ENCODE peak calls at places on chromosome X, in seven cellular contexts. M, N, Q, H, J, G and A are unnamed samples.

GRCh38 chrX:11908371-11908770 is 150.3 kb downstream of the MSL3 start:
- DNase-seq in M (no peak), N (peak; percentile 16), Q (peak; percentile 45), H (no peak), J (peak; percentile 3), G (no peak), A (no peak)

GRCh38 chrX:111728096-111728495 is 47.1 kb downstream of the ALG13 start:
- DNase-seq in M (no peak), N (no peak), Q (no peak), H (no peak), J (no peak), G (no peak), A (no peak)

GRCh38 chrX:78624884-78625283 is 34.2 kb downstream of the RTL3 start:
- DNase-seq in M (no peak), N (no peak), Q (no peak), H (no peak), J (no peak), G (no peak), A (no peak)

GRCh38 chrX:148417934-148418333 is 82.5 kb upstream of the AFF2 start:
- DNase-seq in M (no peak), N (no peak), Q (peak; percentile 11), H (no peak), J (no peak), G (no peak), A (no peak)

GRCh38 chrX:23661671-23662070 is 5.6 kb upstream of the PRDX4 start:
- DNase-seq in M (no peak), N (no peak), Q (no peak), H (no peak), J (no peak), G (no peak), A (no peak)

GRCh38 chrX:39822133-39822748 is 275.5 kb downstream of the BCOR start:
- DNase-seq in M (no peak), N (no peak), Q (no peak), H (no peak), J (no peak), G (no peak), A (no peak)

GRCh38 chrX:134806707-134807038 is 148.4 kb upstream of the PLAC1 start:
- DNase-seq in M (no peak), N (no peak), Q (no peak), H (no peak), J (no peak), G (no peak), A (no peak)

GRCh38 chrX:48684134-48684533 is 535 bp downstream of the WAS start:
- DNase-seq in M (no peak), N (no peak), Q (no peak), H (no peak), J (no peak), G (no peak), A (no peak)

GRCh38 chrX:55759478-55759877 is 41.9 kb downstream of the RRAGB start:
- DNase-seq in M (no peak), N (no peak), Q (no peak), H (no peak), J (no peak), G (no peak), A (no peak)

GRCh38 chrX:123976671-123977316 is 15.3 kb downstream of the STAG2 start:
- DNase-seq in M (no peak), N (no peak), Q (peak; percentile 61), H (no peak), J (no peak), G (no peak), A (no peak)

GRCh38 chrX:41781500-41781899 is 57.5 kb downstream of the GPR82 start:
- DNase-seq in M (no peak), N (peak; percentile 58), Q (peak; percentile 60), H (peak; percentile 8), J (no peak), G (no peak), A (no peak)

GRCh38 chrX:71581210-71581609 is 3.0 kb downstream of the GCNA start:
- DNase-seq in M (no peak), N (no peak), Q (no peak), H (no peak), J (no peak), G (no peak), A (no peak)

GRCh38 chrX:131746491-131746968 is 202.7 kb downstream of the OR13H1 start:
- DNase-seq in M (no peak), N (no peak), Q (no peak), H (no peak), J (no peak), G (peak; percentile 57), A (peak; percentile 74)

GRCh38 chrX:150465856-150466775 is 102.3 kb upstream of the MTM1 start:
- DNase-seq in M (no peak), N (no peak), Q (no peak), H (no peak), J (no peak), G (no peak), A (no peak)

GRCh38 chrX:96081891-96082290 is 602.8 kb upstream of the DIAPH2 start:
- DNase-seq in M (no peak), N (no peak), Q (no peak), H (no peak), J (no peak), G (no peak), A (no peak)

GRCh38 chrX:153161952-153162351 is 17.1 kb upstream of the MAGEA1 start:
- DNase-seq in M (no peak), N (no peak), Q (no peak), H (no peak), J (no peak), G (no peak), A (no peak)

GRCh38 chrX:9393571-9393970 is 71.3 kb upstream of the TBL1X start:
- DNase-seq in M (no peak), N (no peak), Q (no peak), H (no peak), J (no peak), G (no peak), A (no peak)

GRCh38 chrX:39795591-39795990 is 302.2 kb downstream of the BCOR start:
- DNase-seq in M (no peak), N (no peak), Q (no peak), H (no peak), J (no peak), G (no peak), A (no peak)

GRCh38 chrX:2967998-2968909 is 38.1 kb upstream of the ARSH start:
- DNase-seq in M (no peak), N (no peak), Q (peak; percentile 49), H (no peak), J (peak; percentile 4), G (no peak), A (peak; percentile 17)

GRCh38 chrX:72105436-72105835 is 26.3 kb downstream of the RTL5 start:
- DNase-seq in M (peak; percentile 37), N (peak; percentile 54), Q (no peak), H (no peak), J (no peak), G (no peak), A (no peak)

GRCh38 chrX:16444353-16444752 is 205.6 kb upstream of the S100G start:
- DNase-seq in M (no peak), N (no peak), Q (peak; percentile 74), H (no peak), J (no peak), G (no peak), A (no peak)